ENCODE peak calls at places on chromosomes 2 and 18, in five cellular contexts. H is K562, Z is A549, O is GM12878, E is HepG2. V is an unnamed sample.

GRCh38 chr2:96374211-96374951 is 38.8 kb downstream of the NCAPH start:
- DNase-seq in O (no peak), Z (no peak), H (no peak), E (no peak), V (no peak)

GRCh38 chr2:130821867-130822266 is 14.8 kb upstream of the ARHGEF4 start:
- DNase-seq in E (no peak), Z (no peak), O (no peak), H (no peak), V (no peak)

GRCh38 chr18:56843241-56843640 is 192.1 kb downstream of the WDR7 start:
- DNase-seq in O (no peak), E (no peak), Z (no peak), H (no peak), V (no peak)

GRCh38 chr2:66305714-66306113 is 129.2 kb upstream of the MEIS1 start:
- DNase-seq in E (no peak), H (no peak), Z (no peak), O (no peak), V (no peak)

GRCh38 chr2:109614715-109615636 is 812 bp downstream of the SOWAHC start:
- DNase-seq in H (no peak), Z (peak; percentile 31), E (no peak), O (no peak), V (peak; percentile 36)

GRCh38 chr2:57696016-57696415 is 350.6 kb upstream of the VRK2 start:
- DNase-seq in Z (peak; percentile 14), O (no peak), H (no peak), E (no peak), V (no peak)

GRCh38 chr18:23585007-23585871 is 1.1 kb downstream of the NPC1 start:
- DNase-seq in H (peak; percentile 42), O (peak; percentile 28), Z (peak; percentile 38), E (peak; percentile 31), V (no peak)

GRCh38 chr2:7467782-7468447 is 550.7 kb downstream of the RNF144A start:
- DNase-seq in O (no peak), E (no peak), Z (no peak), H (no peak), V (no peak)

GRCh38 chr2:171436307-171436706 is 2.3 kb downstream of the DCAF17 start:
- DNase-seq in O (no peak), H (no peak), E (no peak), Z (peak; percentile 40), V (no peak)

GRCh38 chr2:171432969-171433762 is 624 bp downstream of the METTL8 start:
- DNase-seq in E (peak; percentile 83), O (no peak), Z (peak; percentile 77), H (peak; percentile 57), V (peak; percentile 25)

GRCh38 chr2:171432206-171432968 is 1.4 kb downstream of the METTL8 start:
- DNase-seq in Z (no peak), O (no peak), E (no peak), H (no peak), V (no peak)

GRCh38 chr2:171433763-171434670 is at the start of the genes DCAF17 and METTL8:
- DNase-seq in H (peak; percentile 96), Z (peak; percentile 97), O (peak; percentile 94), E (peak; percentile 97), V (peak; percentile 97)

GRCh38 chr2:171434671-171434980 is 600 bp downstream of the DCAF17 start:
- DNase-seq in O (no peak), E (peak; percentile 76), Z (no peak), H (no peak), V (peak; percentile 72)
- TF ChIP-seq ESRRA in O (no peak), E (no peak), Z (no peak), H (peak; percentile 50), V (no peak)

DNA sequence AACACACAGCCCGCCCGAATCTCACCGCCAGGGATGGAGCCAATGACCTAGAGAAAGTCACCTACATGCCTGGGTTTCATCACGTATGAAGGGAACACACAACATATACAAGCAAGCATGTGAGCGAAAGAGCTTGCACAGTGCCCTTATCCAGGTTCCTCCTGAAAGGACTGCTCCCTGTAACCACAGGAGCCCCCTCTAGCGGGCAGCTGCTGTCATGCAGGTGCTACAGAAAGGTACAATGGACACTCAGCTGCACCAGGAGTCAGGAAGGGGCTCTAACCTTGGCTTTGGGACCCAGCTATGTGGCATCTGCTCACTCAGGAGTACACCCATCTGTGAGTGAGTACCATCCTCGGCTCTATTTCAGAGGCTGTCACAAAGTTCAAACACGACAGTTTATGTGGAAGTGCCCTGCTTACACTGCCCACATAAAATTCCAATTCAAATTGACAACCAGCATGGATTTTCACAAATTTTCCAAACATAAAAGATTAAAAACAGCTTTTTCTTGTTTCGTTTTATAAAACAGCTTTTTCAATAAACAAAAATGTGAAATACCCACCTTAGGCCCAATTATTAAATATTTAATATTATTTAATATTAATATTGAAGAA is 3.5 kb downstream of the NDUFA10 start:
- DNase-seq in Z (peak; percentile 69), O (no peak), E (peak; percentile 79), H (peak; percentile 46), V (peak; percentile 93)
- TF ChIP-seq ESRRA in Z (no peak), O (no peak), E (no peak), H (no peak), V (no peak)

GRCh38 chr2:171410101-171410500 is 23.7 kb downstream of the METTL8 start:
- DNase-seq in E (no peak), O (no peak), H (no peak), Z (no peak), V (no peak)
- TF ChIP-seq ESRRA in E (no peak), O (no peak), H (no peak), Z (no peak), V (no peak)

GRCh38 chr18:80181642-80182461 is 65.5 kb downstream of the PARD6G start:
- DNase-seq in Z (no peak), H (no peak), O (no peak), E (peak; percentile 33), V (no peak)
- TF ChIP-seq ESRRA in Z (no peak), H (no peak), O (no peak), E (peak; percentile 67), V (peak; percentile 54)

GRCh38 chr2:101697794-101698418 is 399 bp downstream of the MAP4K4 start:
- DNase-seq in Z (no peak), E (no peak), H (peak; percentile 48), O (no peak), V (no peak)

GRCh38 chr2:101693991-101694588 is 3.4 kb upstream of the MAP4K4 start:
- DNase-seq in E (no peak), Z (no peak), O (no peak), H (no peak), V (no peak)

GRCh38 chr2:101698419-101699190 is 1.1 kb downstream of the MAP4K4 start:
- DNase-seq in H (no peak), Z (peak; percentile 29), O (no peak), E (no peak), V (no peak)

GRCh38 chr2:101697124-101697793 is at the start of gene MAP4K4:
- DNase-seq in H (peak; percentile 79), E (peak; percentile 84), Z (peak; percentile 82), O (no peak), V (peak; percentile 74)

DNA sequence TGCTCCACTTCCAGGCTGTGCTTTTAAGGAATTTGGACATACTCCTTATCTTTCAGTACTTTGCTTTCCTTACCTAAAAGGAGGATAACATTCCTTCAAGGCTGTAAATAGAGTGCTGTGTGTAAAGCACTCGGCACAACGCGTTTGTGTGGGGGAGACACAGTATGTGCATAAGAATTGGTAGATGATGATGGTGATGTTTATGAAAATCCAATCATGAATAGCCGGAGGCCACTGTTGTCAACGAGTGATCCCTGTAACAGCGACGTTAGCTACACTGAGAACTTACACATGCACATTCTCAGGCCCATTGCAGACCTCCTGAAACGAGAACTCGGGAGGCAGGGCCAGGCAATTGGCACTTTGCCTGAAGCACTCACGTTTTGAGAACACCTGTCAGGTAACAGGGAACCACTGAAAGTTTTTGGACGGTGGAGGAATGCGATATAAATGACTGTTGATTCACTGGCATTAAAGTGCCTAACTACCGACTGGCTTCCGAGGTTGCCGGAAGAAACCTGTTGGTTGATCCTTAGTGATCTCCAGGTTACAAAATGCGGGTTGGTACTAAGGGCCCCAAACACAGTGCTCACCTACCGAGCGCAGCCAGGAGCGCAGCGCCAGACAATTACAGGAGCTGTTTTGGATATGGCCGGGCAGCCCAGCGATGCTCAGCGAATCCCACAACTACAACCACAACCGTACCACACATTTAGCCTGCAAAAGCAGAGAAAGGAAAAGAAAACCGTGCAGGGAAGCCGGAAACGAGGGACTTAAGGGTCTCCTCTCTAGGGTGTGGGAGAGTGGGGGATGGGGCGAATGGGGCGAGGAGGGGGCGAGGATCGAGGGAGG is 1.0 kb upstream of the MAP4K4 start:
- DNase-seq in E (no peak), H (no peak), O (no peak), Z (no peak), V (no peak)
- TF ChIP-seq ESRRA in E (peak; percentile 25), H (no peak), O (no peak), Z (no peak), V (no peak)

GRCh38 chr2:177183860-177184259 is 28.7 kb upstream of the HNRNPA3 start:
- DNase-seq in O (no peak), H (no peak), E (peak; percentile 56), Z (no peak), V (no peak)

GRCh38 chr2:177190941-177191340 is 21.7 kb upstream of the HNRNPA3 start:
- DNase-seq in E (no peak), H (no peak), O (no peak), Z (no peak), V (no peak)

GRCh38 chr2:177184606-177185005 is 28.0 kb upstream of the HNRNPA3 start:
- DNase-seq in E (no peak), H (no peak), Z (no peak), O (no peak), V (no peak)

GRCh38 chr2:177188482-177189469 is 23.8 kb upstream of the HNRNPA3 start:
- DNase-seq in H (no peak), Z (no peak), E (peak; percentile 91), O (no peak), V (no peak)

GRCh38 chr2:177187631-177188312 is 24.8 kb upstream of the HNRNPA3 start:
- DNase-seq in E (peak; percentile 95), Z (no peak), H (no peak), O (no peak), V (no peak)
- TF ChIP-seq ESRRA in E (peak; percentile 53), Z (no peak), H (no peak), O (no peak), V (no peak)

DNA sequence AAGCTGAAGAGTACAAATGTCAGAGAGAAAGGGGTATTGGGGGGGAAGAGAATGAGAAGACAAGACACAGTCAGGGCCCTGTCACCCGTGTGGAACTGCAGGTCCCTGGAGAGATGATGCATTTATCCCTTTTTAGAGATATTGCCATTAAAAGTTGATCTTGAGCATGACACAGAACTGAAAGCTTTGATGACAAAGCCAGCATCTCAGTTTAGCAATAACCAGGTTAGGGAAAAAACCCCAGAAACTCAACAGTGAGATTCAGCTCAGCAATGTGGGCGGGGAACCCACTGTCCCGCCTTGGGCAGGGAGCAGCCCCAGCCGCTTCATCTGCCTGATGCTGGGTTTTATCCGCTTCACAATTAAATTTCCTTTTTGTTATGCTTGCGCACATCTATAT is 181.1 kb downstream of the NEDD4L start:
- DNase-seq in O (peak; percentile 71), E (no peak), Z (no peak), H (no peak), V (no peak)
- TF ChIP-seq ESRRA in O (no peak), E (no peak), Z (no peak), H (no peak), V (no peak)

V was measured in WTC11.